ENCODE peak calls at places on chromosomes 4 and X, in ten cellular contexts. J is head of caudate nucleus; R is GM23248; B is mucosa of gallbladder; H is NCI-H2171 treated with DMSO at 0.1 percent for 48 hours; T is T-helper 9 cell; I is astrocyte of the spinal cord; O is substantia nigra; D is HEK293T; Y is naive thymus-derived CD8-positive, alpha-beta T cell. U is an unnamed sample.

GRCh38 chrX:119359618-119360382 is 39.3 kb upstream of the SLC25A43 start:
- DNase-seq in O (no peak), D (no peak), B (no peak), H (no peak), T (no peak), Y (no peak), R (peak), I (no peak), J (no peak), U (no peak)

GRCh38 chr4:3296651-3297050 is 3.8 kb downstream of the RGS12 start:
- DNase-seq in H (no peak), Y (no peak), T (no peak), R (no peak), J (no peak), B (no peak), O (no peak), I (no peak), D (no peak), U (no peak)

GRCh38 chr4:2069161-2069971 is 10.2 kb downstream of the NAT8L start:
- DNase-seq in T (no peak), I (no peak), D (no peak), B (no peak), R (no peak), O (no peak), J (peak), H (no peak), Y (no peak), U (no peak)

GRCh38 chr4:98527528-98527927 is 130.9 kb downstream of the TSPAN5 start:
- DNase-seq in I (no peak), R (peak), Y (no peak), D (no peak), O (no peak), J (no peak), T (no peak), H (no peak), B (no peak), U (no peak)

GRCh38 chr4:6225469-6225868 is 25.1 kb upstream of the JAKMIP1 start:
- DNase-seq in Y (no peak), D (peak), O (no peak), T (no peak), J (no peak), B (peak), I (peak), H (no peak), R (peak), U (no peak)

GRCh38 chr4:112145326-112145819 is at the start of gene FAM241A:
- DNase-seq in T (peak), B (peak), O (peak), R (peak), H (peak), J (peak), D (peak), Y (peak), I (peak), U (no peak)

GRCh38 chr4:20044502-20044911 is 207.2 kb upstream of the SLIT2 start:
- DNase-seq in Y (no peak), T (no peak), B (no peak), I (peak), J (no peak), O (no peak), H (no peak), D (no peak), R (peak), U (no peak)

GRCh38 chrX:16839224-16839851 is 30.8 kb downstream of the RBBP7 start:
- DNase-seq in T (no peak), I (no peak), J (no peak), D (no peak), H (no peak), O (no peak), R (no peak), Y (no peak), B (no peak), U (no peak)

GRCh38 chrX:112844250-112844649 is 3.6 kb upstream of the AMOT start:
- DNase-seq in O (no peak), J (no peak), R (peak), T (no peak), D (no peak), Y (no peak), B (no peak), H (no peak), I (no peak), U (no peak)

GRCh38 chr4:2977116-2978097 is 14.0 kb downstream of the GRK4 start:
- DNase-seq in O (no peak), H (peak), B (no peak), I (peak), D (no peak), R (peak), J (no peak), T (no peak), Y (no peak), U (no peak)

GRCh38 chr4:74181225-74181624 is 23.3 kb downstream of the MTHFD2L start:
- DNase-seq in O (no peak), B (no peak), D (no peak), R (peak), H (no peak), T (no peak), I (peak), Y (no peak), J (no peak), U (no peak)

GRCh38 chr4:27234306-27234899 is 373.8 kb downstream of the STIM2 start:
- DNase-seq in Y (no peak), I (no peak), H (no peak), O (no peak), R (no peak), T (no peak), D (no peak), B (no peak), J (no peak), U (no peak)

GRCh38 chr4:114025176-114025777 is 45.8 kb upstream of the ARSJ start:
- DNase-seq in Y (no peak), I (no peak), O (no peak), T (no peak), D (no peak), J (no peak), B (peak), H (no peak), R (no peak), U (no peak)

GRCh38 chrX:143837444-143837843 is 46.4 kb upstream of the UBE2NL start:
- DNase-seq in D (no peak), H (no peak), J (no peak), B (no peak), R (no peak), T (no peak), O (no peak), Y (no peak), I (no peak), U (no peak)

GRCh38 chr4:140579278-140579677 is 10.5 kb upstream of the UCP1 start:
- DNase-seq in R (no peak), O (no peak), D (no peak), Y (no peak), H (no peak), I (no peak), J (no peak), B (no peak), T (no peak), U (no peak)

GRCh38 chrX:139203681-139204575 is 326.6 kb upstream of the F9 start:
- DNase-seq in D (peak), T (no peak), O (no peak), J (no peak), Y (no peak), R (peak), H (no peak), I (no peak), B (no peak), U (no peak)

GRCh38 chr4:6509587-6509986 is 37.2 kb upstream of the PPP2R2C start:
- DNase-seq in O (no peak), D (no peak), H (no peak), R (no peak), Y (no peak), T (no peak), B (no peak), I (no peak), J (no peak), U (no peak)

GRCh38 chr4:94457692-94458106 is 6.0 kb downstream of the PDLIM5 start:
- DNase-seq in O (no peak), B (no peak), H (no peak), T (no peak), J (no peak), I (peak), D (no peak), R (no peak), Y (no peak), U (no peak)

GRCh38 chrX:52988985-52989917 is 30.9 kb upstream of the FAM156A start:
- DNase-seq in J (no peak), D (no peak), R (peak), H (no peak), Y (no peak), B (no peak), T (no peak), I (no peak), O (no peak), U (no peak)

GRCh38 chr4:5758741-5759140 is 47.7 kb downstream of the EVC start:
- DNase-seq in J (no peak), I (peak), B (no peak), R (peak), T (no peak), Y (no peak), D (no peak), O (no peak), H (no peak), U (peak)

GRCh38 chrX:153321381-153322105 is at the start of gene PNMA6F:
- DNase-seq in I (no peak), D (no peak), Y (no peak), H (no peak), T (no peak), B (no peak), R (no peak), J (no peak), O (no peak), U (no peak)

GRCh38 chr4:56276547-56276946 is 110.7 kb downstream of the AASDH start:
- DNase-seq in J (no peak), T (no peak), R (peak), O (no peak), I (no peak), Y (no peak), H (no peak), B (no peak), D (no peak), U (no peak)

GRCh38 chrX:133048751-133049150 is 48.2 kb downstream of the USP26 start:
- DNase-seq in J (no peak), H (no peak), I (no peak), D (no peak), R (no peak), O (no peak), B (no peak), T (no peak), Y (no peak), U (no peak)

GRCh38 chrX:109858602-109859341 is 125.7 kb upstream of the ACSL4 start:
- DNase-seq in I (no peak), Y (no peak), B (no peak), J (no peak), H (no peak), T (no peak), D (no peak), O (no peak), R (no peak), U (no peak)

GRCh38 chrX:127702527-127702926 is 349.7 kb downstream of the ACTRT1 start:
- DNase-seq in D (no peak), J (no peak), O (no peak), T (no peak), H (no peak), Y (no peak), B (no peak), R (no peak), I (no peak), U (no peak)

GRCh38 chr4:26952891-26953290 is 92.2 kb downstream of the STIM2 start:
- DNase-seq in O (no peak), R (no peak), J (no peak), T (no peak), I (no peak), B (no peak), D (no peak), Y (no peak), H (peak), U (no peak)

GRCh38 chrX:150363561-150364346 is 637 bp downstream of the MAMLD1 start:
- DNase-seq in Y (no peak), D (no peak), B (no peak), O (no peak), J (peak), R (peak), T (no peak), I (peak), H (peak), U (no peak)

GRCh38 chr4:111360906-111361305 is 738.0 kb upstream of the PITX2 start:
- DNase-seq in H (no peak), I (no peak), B (no peak), T (no peak), O (no peak), D (no peak), J (no peak), Y (no peak), R (peak), U (no peak)

GRCh38 chrX:123830309-123830708 is 29.5 kb upstream of the XIAP start:
- DNase-seq in Y (no peak), J (no peak), H (no peak), O (no peak), R (no peak), T (no peak), D (no peak), B (peak), I (peak), U (no peak)

U was measured in Panc1.